ENCODE peak calls at places on chromosome 19, in eight cellular contexts. One of them, this sample, is unnamed.
A peak's percentile ranks its signal among the peaks of the same experiment; 100 is the strongest.

GRCh38 chr19:33713194-33713593 is 83.5 kb upstream of the KCTD15 start:
- DNase-seq in BE2C: no peak
- DNase-seq in WTC11: no peak
- DNase-seq in NCI-H1048: no peak
- DNase-seq in epithelial cell of esophagus: no peak
- DNase-seq in T-helper 1 cell: no peak
- DNase-seq in memory B cell: no peak
- DNase-seq in naive thymus-derived CD4-positive, alpha-beta T cell: no peak
- DNase-seq in this sample: no peak

GRCh38 chr19:46943150-46943946 is 76.3 kb upstream of the NPAS1 start:
- DNase-seq in BE2C: no peak
- DNase-seq in WTC11: no peak
- DNase-seq in NCI-H1048: no peak
- DNase-seq in epithelial cell of esophagus: no peak
- DNase-seq in T-helper 1 cell: no peak
- DNase-seq in memory B cell: no peak
- DNase-seq in naive thymus-derived CD4-positive, alpha-beta T cell: no peak
- DNase-seq in this sample: no peak

GRCh38 chr19:48476176-48476575 is 7.0 kb downstream of the CYTH2 start:
- DNase-seq in BE2C: no peak
- DNase-seq in WTC11: no peak
- DNase-seq in NCI-H1048: no peak
- DNase-seq in epithelial cell of esophagus: no peak
- DNase-seq in T-helper 1 cell: no peak
- DNase-seq in memory B cell: no peak
- DNase-seq in naive thymus-derived CD4-positive, alpha-beta T cell: no peak
- DNase-seq in this sample: no peak

GRCh38 chr19:17128820-17129219 is 53.2 kb downstream of the MYO9B start:
- DNase-seq in BE2C: no peak
- DNase-seq in WTC11: no peak
- DNase-seq in NCI-H1048: no peak
- DNase-seq in epithelial cell of esophagus: no peak
- DNase-seq in T-helper 1 cell: no peak
- DNase-seq in memory B cell: no peak
- DNase-seq in naive thymus-derived CD4-positive, alpha-beta T cell: no peak
- DNase-seq in this sample: no peak

GRCh38 chr19:46124638-46125115 is at the start of gene IGFL3:
- DNase-seq in BE2C: no peak
- DNase-seq in WTC11: no peak
- DNase-seq in NCI-H1048: no peak
- DNase-seq in epithelial cell of esophagus: peak; percentile 48
- DNase-seq in T-helper 1 cell: no peak
- DNase-seq in memory B cell: no peak
- DNase-seq in naive thymus-derived CD4-positive, alpha-beta T cell: no peak
- DNase-seq in this sample: no peak

GRCh38 chr19:39362682-39363657 is 20.7 kb downstream of the SAMD4B start:
- DNase-seq in BE2C: no peak
- DNase-seq in WTC11: no peak
- DNase-seq in NCI-H1048: no peak
- DNase-seq in epithelial cell of esophagus: peak; percentile 73
- DNase-seq in T-helper 1 cell: no peak
- DNase-seq in memory B cell: no peak
- DNase-seq in naive thymus-derived CD4-positive, alpha-beta T cell: no peak
- DNase-seq in this sample: no peak

GRCh38 chr19:16200038-16200775 is 2.5 kb downstream of the AP1M1 start:
- DNase-seq in BE2C: no peak
- DNase-seq in WTC11: no peak
- DNase-seq in NCI-H1048: no peak
- DNase-seq in epithelial cell of esophagus: peak; percentile 23
- DNase-seq in T-helper 1 cell: no peak
- DNase-seq in memory B cell: no peak
- DNase-seq in naive thymus-derived CD4-positive, alpha-beta T cell: no peak
- DNase-seq in this sample: no peak

GRCh38 chr19:46828484-46828883 is 22.2 kb downstream of the AP2S1 start:
- DNase-seq in BE2C: no peak
- DNase-seq in WTC11: no peak
- DNase-seq in NCI-H1048: no peak
- DNase-seq in epithelial cell of esophagus: no peak
- DNase-seq in T-helper 1 cell: no peak
- DNase-seq in memory B cell: no peak
- DNase-seq in naive thymus-derived CD4-positive, alpha-beta T cell: no peak
- DNase-seq in this sample: peak; percentile 35

GRCh38 chr19:51354742-51355148 is 11.4 kb downstream of the ETFB start:
- DNase-seq in BE2C: no peak
- DNase-seq in WTC11: peak; percentile 60
- DNase-seq in NCI-H1048: no peak
- DNase-seq in epithelial cell of esophagus: no peak
- DNase-seq in T-helper 1 cell: peak; percentile 44
- DNase-seq in memory B cell: no peak
- DNase-seq in naive thymus-derived CD4-positive, alpha-beta T cell: no peak
- DNase-seq in this sample: peak; percentile 35

GRCh38 chr19:48968813-48969218 is 3.7 kb downstream of the FTL start:
- DNase-seq in BE2C: no peak
- DNase-seq in WTC11: no peak
- DNase-seq in NCI-H1048: no peak
- DNase-seq in epithelial cell of esophagus: no peak
- DNase-seq in T-helper 1 cell: no peak
- DNase-seq in memory B cell: no peak
- DNase-seq in naive thymus-derived CD4-positive, alpha-beta T cell: no peak
- DNase-seq in this sample: no peak

This sample was measured in CD4-positive, CD25-positive, alpha-beta regulatory T cell.